ENCODE peak calls at places on chromosomes 11 and 22, in nine cellular contexts. Q is uterus, O is A549, Z is GM12891, S is erythroblast, B is ovary, L is sigmoid colon, I is heart left ventricle, V is Peyer's patch. W is an unnamed sample.

GRCh38 chr22:37253164-37253660 is 9.1 kb upstream of the RAC2 start:
- DNase-seq in Z (no peak), L (no peak), B (no peak), S (no peak), V (no peak), I (no peak), Q (no peak), O (no peak), W (no peak)

GRCh38 chr11:131584694-131585592 is 214.5 kb downstream of the NTM start:
- DNase-seq in Z (no peak), L (no peak), S (no peak), Q (no peak), B (no peak), I (no peak), V (no peak), O (no peak), W (no peak)

GRCh38 chr11:14894657-14895598 is 2.9 kb upstream of the CYP2R1 start:
- DNase-seq in Q (no peak), V (no peak), O (no peak), S (peak; percentile 42), I (peak; percentile 59), B (no peak), L (peak; percentile 77), Z (no peak), W (no peak)

GRCh38 chr11:19311306-19312030 is 70.7 kb upstream of the E2F8 start:
- DNase-seq in B (no peak), L (peak; percentile 75), Q (peak; percentile 28), Z (peak; percentile 25), S (peak; percentile 28), V (peak; percentile 32), O (peak; percentile 55), I (peak; percentile 59), W (peak; percentile 57)

GRCh38 chr11:17157773-17158172 is 50.0 kb downstream of the PIK3C2A start:
- DNase-seq in O (no peak), Z (no peak), I (no peak), S (no peak), V (no peak), B (no peak), Q (no peak), L (no peak), W (no peak)

GRCh38 chr11:19988598-19988997 is 171.7 kb downstream of the DBX1 start:
- DNase-seq in V (no peak), Q (peak; percentile 65), Z (no peak), B (peak; percentile 20), S (no peak), L (peak; percentile 82), I (peak; percentile 53), O (no peak), W (peak; percentile 18)

GRCh38 chr22:26769663-26770062 is 112.3 kb downstream of the MIAT start:
- DNase-seq in Z (no peak), O (no peak), L (no peak), S (no peak), I (no peak), V (no peak), B (no peak), Q (no peak), W (no peak)

GRCh38 chr22:19559956-19560355 is 35.7 kb upstream of the CLDN5 start:
- DNase-seq in V (no peak), L (peak; percentile 38), S (no peak), Z (no peak), I (no peak), B (no peak), Q (no peak), O (no peak), W (no peak)

GRCh38 chr11:117230286-117230961 is 1.4 kb downstream of the PCSK7 start:
- DNase-seq in B (no peak), Z (peak; percentile 37), S (no peak), Q (no peak), I (no peak), L (peak; percentile 58), O (no peak), V (no peak), W (no peak)

GRCh38 chr11:64842366-64842759 is 2.1 kb downstream of the CDC42BPG start:
- DNase-seq in Z (no peak), S (no peak), V (no peak), L (no peak), I (no peak), O (no peak), B (no peak), Q (no peak), W (no peak)

GRCh38 chr11:64844330-64845124 is at the start of gene CDC42BPG:
- DNase-seq in B (peak; percentile 65), I (peak; percentile 69), Q (peak; percentile 53), S (peak; percentile 82), V (peak; percentile 92), L (no peak), Z (peak; percentile 91), O (peak; percentile 87), W (peak; percentile 59)

GRCh38 chr11:64843971-64844329 is 503 bp downstream of the CDC42BPG start:
- DNase-seq in Q (no peak), V (no peak), I (no peak), B (no peak), S (no peak), O (no peak), Z (no peak), L (no peak), W (no peak)

GRCh38 chr11:64841592-64842365 is 2.7 kb downstream of the CDC42BPG start:
- DNase-seq in S (no peak), V (no peak), L (no peak), Q (no peak), O (no peak), Z (no peak), B (no peak), I (no peak), W (no peak)

DNA sequence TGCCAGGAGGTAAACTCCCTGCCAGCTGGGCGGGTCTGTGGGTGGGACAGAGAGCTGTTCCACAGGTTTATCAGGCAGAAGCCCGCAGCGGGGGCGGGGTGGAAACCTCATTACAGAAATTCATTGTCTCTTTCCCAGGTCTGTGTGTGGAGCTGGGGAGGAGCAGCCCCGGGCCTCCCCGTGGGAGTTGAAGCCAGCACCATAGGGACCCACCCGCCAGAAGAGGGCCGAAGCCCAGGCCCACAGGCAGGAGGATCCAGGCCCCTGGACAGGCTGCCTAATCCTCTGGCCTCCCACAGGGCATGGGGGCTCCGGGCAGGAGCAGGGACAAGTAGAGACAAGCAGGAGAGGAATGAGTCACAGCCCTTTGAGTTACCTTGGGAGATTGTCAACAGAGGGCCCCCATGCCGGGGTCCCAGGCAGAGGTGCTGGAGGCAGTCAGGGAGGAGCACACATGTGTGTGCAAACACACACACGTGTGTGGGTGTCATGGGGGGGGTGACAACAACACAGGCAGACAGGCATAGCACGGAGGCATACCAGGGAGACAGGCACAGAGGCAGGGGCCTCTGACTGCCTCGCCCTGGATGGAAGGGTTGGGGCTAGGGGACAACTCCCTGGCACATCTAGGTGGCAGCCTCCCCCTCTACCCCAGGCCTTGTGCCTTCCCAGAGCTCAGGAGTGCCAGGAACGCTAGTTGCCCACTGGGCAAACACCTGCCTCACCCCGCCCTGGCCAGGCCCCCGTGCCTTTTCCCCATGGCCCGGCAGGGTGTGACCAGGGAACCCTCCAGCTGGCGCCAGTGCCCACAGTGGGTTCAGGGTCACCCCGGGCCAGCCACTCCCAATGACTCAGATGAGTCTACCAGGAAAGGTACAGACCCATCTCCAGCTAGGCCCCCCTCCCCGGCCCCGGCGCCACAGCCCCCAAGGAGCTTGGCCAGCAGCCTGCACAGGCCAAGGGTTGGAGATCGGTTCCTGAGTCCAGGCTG is 1.3 kb downstream of the CDC42BPG start:
- DNase-seq in L (no peak), I (no peak), V (no peak), B (no peak), S (no peak), Q (no peak), Z (no peak), O (peak; percentile 48), W (peak; percentile 92)
- TF ChIP-seq POLR2A in L (no peak), I (no peak), V (no peak), B (no peak), S (no peak), Q (no peak), Z (no peak), O (no peak), W (no peak)

GRCh38 chr22:29628982-29629381 is 25.5 kb downstream of the NF2 start:
- DNase-seq in Z (no peak), L (no peak), B (no peak), S (peak; percentile 75), V (no peak), Q (no peak), I (no peak), O (no peak), W (no peak)
- TF ChIP-seq POLR2A in Z (no peak), L (no peak), B (no peak), S (no peak), V (no peak), Q (no peak), I (no peak), O (no peak), W (no peak)

DNA sequence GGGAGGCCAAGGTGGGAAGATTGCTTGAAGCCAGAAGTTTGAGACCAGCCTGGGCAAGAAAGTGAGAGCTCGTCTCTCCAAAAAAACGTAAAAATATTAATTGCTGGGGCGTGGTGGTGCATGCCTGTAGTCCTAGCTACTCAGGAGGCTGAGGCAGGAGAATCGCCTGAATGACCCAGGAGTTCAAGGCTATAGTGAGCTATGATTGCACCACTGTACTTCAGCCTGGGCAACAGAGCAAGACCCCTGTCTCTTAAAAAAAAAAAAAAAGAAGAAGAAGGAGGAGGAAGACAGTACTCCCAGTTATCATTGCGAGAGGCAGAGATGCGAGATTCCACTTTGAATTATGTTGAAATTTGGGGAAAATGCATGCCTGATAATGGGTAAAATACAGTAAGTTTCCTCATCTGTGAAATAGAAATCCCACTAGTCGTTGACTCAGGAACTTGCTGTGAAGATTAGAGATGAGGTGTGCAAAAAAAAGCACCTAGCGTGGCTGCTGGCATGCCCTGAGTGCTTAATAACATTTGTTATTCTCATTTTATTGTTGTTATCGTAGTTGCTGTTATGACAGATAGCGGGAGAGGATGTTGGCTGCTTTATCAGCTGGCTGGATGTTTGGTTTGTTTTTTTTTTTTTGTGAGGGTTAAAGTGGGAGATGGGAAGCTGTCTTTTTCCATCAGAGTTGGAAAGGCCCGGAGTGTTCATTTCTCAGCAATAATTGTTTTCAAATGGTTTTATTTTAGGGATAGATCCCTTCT is 33.5 kb downstream of the BCR start:
- DNase-seq in Q (no peak), S (peak; percentile 18), Z (no peak), V (no peak), L (no peak), O (no peak), I (no peak), B (no peak), W (no peak)
- TF ChIP-seq POLR2A in Q (no peak), S (no peak), Z (no peak), V (no peak), L (no peak), O (no peak), I (no peak), B (no peak), W (no peak)

DNA sequence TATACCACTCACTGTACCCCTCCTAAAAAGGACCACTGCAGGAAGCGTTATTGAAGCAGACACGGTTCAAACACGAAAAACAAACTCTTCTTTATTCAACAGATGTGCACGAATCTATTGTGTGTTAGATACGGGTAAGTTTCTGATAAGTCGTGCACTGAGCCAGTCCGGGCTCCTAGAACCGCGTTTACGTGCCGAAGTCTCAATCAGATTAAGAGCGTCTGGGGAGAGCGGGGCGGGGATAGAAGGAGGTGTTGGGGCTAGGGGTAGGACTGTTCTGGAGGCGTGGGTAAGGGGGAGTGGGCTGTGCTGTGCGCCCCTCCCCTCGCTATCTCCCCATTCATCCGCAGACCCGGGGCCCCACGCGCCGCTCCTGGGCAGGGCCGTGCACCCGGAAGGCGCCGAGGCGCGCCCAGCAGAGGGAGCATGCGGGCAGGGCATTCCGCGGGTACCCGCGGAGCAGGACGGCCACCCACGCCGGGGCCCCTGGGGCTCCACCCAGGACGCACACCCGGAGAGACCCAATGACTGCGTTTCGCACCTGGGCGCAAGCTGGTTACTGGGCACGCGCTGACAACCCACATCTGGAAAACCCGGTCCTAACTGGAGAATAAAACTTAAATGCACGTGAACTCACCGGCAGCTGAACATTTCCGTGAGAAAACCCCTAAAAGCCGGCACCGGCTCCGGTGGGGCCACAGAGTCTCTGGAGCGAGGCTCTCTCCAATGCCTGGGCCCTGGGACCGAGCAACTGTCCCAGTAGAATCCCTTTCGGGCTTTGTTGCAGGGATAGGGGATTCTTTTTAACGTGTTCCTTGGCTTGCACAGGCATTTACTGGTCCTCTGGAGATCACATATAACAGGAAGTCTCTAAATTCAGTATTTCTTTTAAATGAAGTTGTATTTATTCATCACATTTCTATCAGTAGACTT is 40.6 kb downstream of the WEE1 start:
- DNase-seq in S (peak; percentile 89), B (peak; percentile 74), O (peak; percentile 84), L (peak; percentile 88), V (peak; percentile 89), Z (peak; percentile 60), Q (peak; percentile 88), I (peak; percentile 92), W (peak; percentile 89)
- TF ChIP-seq POLR2A in S (peak; percentile 45), B (peak; percentile 33), O (peak; percentile 57), L (peak; percentile 12), V (peak; percentile 8), Z (no peak), Q (peak; percentile 81), I (peak; percentile 53), W (peak; percentile 51)